ENCODE peak calls at places on chromosomes 6 and 20, in five cellular contexts. One of them, this sample, is unnamed.

GRCh38 chr6:32977953-32978324 is 9.5 kb downstream of the BRD2 start:
- DNase-seq in neuronal stem cell: no peak
- DNase-seq in IMR-90: no peak
- DNase-seq in mesendoderm: no peak
- DNase-seq in H1: no peak
- DNase-seq in this sample: no peak

GRCh38 chr6:137261393-137262154 is 42.4 kb upstream of the IFNGR1 start:
- DNase-seq in neuronal stem cell: no peak
- DNase-seq in IMR-90: peak; percentile 54
- DNase-seq in mesendoderm: no peak
- DNase-seq in H1: no peak
- DNase-seq in this sample: no peak

GRCh38 chr6:100719883-100720682 is 161.0 kb downstream of the ASCC3 start:
- DNase-seq in neuronal stem cell: no peak
- DNase-seq in IMR-90: peak; percentile 41
- DNase-seq in mesendoderm: peak; percentile 27
- DNase-seq in H1: no peak
- DNase-seq in this sample: no peak

GRCh38 chr6:51468704-51469103 is 618.7 kb downstream of the PKHD1 start:
- DNase-seq in neuronal stem cell: no peak
- DNase-seq in IMR-90: no peak
- DNase-seq in mesendoderm: peak; percentile 61
- DNase-seq in H1: no peak
- DNase-seq in this sample: no peak

GRCh38 chr6:159646731-159647130 is 46.3 kb downstream of the SOD2 start:
- DNase-seq in neuronal stem cell: no peak
- DNase-seq in IMR-90: peak; percentile 55
- DNase-seq in mesendoderm: no peak
- DNase-seq in H1: no peak
- DNase-seq in this sample: no peak

GRCh38 chr6:125099211-125100017 is 54.2 kb upstream of the TPD52L1 start:
- DNase-seq in neuronal stem cell: peak; percentile 48
- DNase-seq in IMR-90: peak; percentile 50
- DNase-seq in mesendoderm: peak; percentile 65
- DNase-seq in H1: peak; percentile 15
- DNase-seq in this sample: peak; percentile 64

GRCh38 chr6:140812636-140813035 is 1320.1 kb upstream of the GJE1 start:
- DNase-seq in neuronal stem cell: no peak
- DNase-seq in IMR-90: no peak
- DNase-seq in mesendoderm: no peak
- DNase-seq in H1: no peak
- DNase-seq in this sample: no peak

GRCh38 chr6:88558981-88559380 is 392.8 kb upstream of the CNR1 start:
- DNase-seq in neuronal stem cell: no peak
- DNase-seq in IMR-90: no peak
- DNase-seq in mesendoderm: no peak
- DNase-seq in H1: no peak
- DNase-seq in this sample: no peak

GRCh38 chr6:136725124-136725523 is 67.2 kb downstream of the MAP3K5 start:
- DNase-seq in neuronal stem cell: no peak
- DNase-seq in IMR-90: peak; percentile 8
- DNase-seq in mesendoderm: no peak
- DNase-seq in H1: no peak
- DNase-seq in this sample: peak; percentile 51

GRCh38 chr6:26044140-26045045 is 42.8 kb upstream of the HFE start:
- DNase-seq in neuronal stem cell: no peak
- DNase-seq in IMR-90: peak; percentile 20
- DNase-seq in mesendoderm: no peak
- DNase-seq in H1: no peak
- DNase-seq in this sample: peak; percentile 80

GRCh38 chr6:17883665-17884500 is 103.6 kb downstream of the KIF13A start:
- DNase-seq in neuronal stem cell: no peak
- DNase-seq in IMR-90: no peak
- DNase-seq in mesendoderm: no peak
- DNase-seq in H1: no peak
- DNase-seq in this sample: no peak
- H3K4me1 ChIP-seq in neuronal stem cell: no peaks in the 10 kb centered on the region
- H3K4me1 ChIP-seq in IMR-90: peaks cover 8% of the 10 kb centered on the region
- H3K4me1 ChIP-seq in mesendoderm: no peaks in the 10 kb centered on the region
- H3K4me1 ChIP-seq in H1: no peaks in the 10 kb centered on the region
- H3K4me1 ChIP-seq in this sample: no peaks in the 10 kb centered on the region

GRCh38 chr20:61926796-61927192 is 138.9 kb downstream of the TAF4 start:
- DNase-seq in neuronal stem cell: no peak
- DNase-seq in IMR-90: no peak
- DNase-seq in mesendoderm: no peak
- DNase-seq in H1: no peak
- DNase-seq in this sample: no peak
- H2BK120ac ChIP-seq in neuronal stem cell: no peak overlapping the region
- H2BK120ac ChIP-seq in IMR-90: no peak overlapping the region
- H2BK120ac ChIP-seq in mesendoderm: no peak overlapping the region
- H2BK120ac ChIP-seq in H1: no peak overlapping the region
- H2BK120ac ChIP-seq in this sample: no peak overlapping the region

GRCh38 chr20:47980336-47981177 is 195.3 kb upstream of the SULF2 start:
- DNase-seq in neuronal stem cell: no peak
- DNase-seq in IMR-90: no peak
- DNase-seq in mesendoderm: no peak
- DNase-seq in H1: no peak
- DNase-seq in this sample: no peak
- H3K4me1 ChIP-seq in neuronal stem cell: peaks cover 8% of the 10 kb centered on the region
- H3K4me1 ChIP-seq in IMR-90: no peaks in the 10 kb centered on the region
- H3K4me1 ChIP-seq in mesendoderm: no peaks in the 10 kb centered on the region
- H3K4me1 ChIP-seq in H1: no peaks in the 10 kb centered on the region
- H3K4me1 ChIP-seq in this sample: peaks cover 2% of the 10 kb centered on the region

GRCh38 chr20:48526936-48527335 is 300.9 kb downstream of the PREX1 start:
- DNase-seq in neuronal stem cell: no peak
- DNase-seq in IMR-90: no peak
- DNase-seq in mesendoderm: no peak
- DNase-seq in H1: no peak
- DNase-seq in this sample: no peak
- H2BK120ac ChIP-seq in neuronal stem cell: no peak overlapping the region
- H2BK120ac ChIP-seq in IMR-90: no peak overlapping the region
- H2BK120ac ChIP-seq in mesendoderm: no peak overlapping the region
- H2BK120ac ChIP-seq in H1: no peak overlapping the region
- H2BK120ac ChIP-seq in this sample: no peak overlapping the region

GRCh38 chr20:9110365-9110764 is 41.5 kb downstream of the PLCB4 start:
- DNase-seq in neuronal stem cell: no peak
- DNase-seq in IMR-90: peak; percentile 68
- DNase-seq in mesendoderm: no peak
- DNase-seq in H1: no peak
- DNase-seq in this sample: no peak
- H3K4me1 ChIP-seq in neuronal stem cell: no peaks in the 10 kb centered on the region
- H3K4me1 ChIP-seq in IMR-90: peaks cover 16% of the 10 kb centered on the region
- H3K4me1 ChIP-seq in mesendoderm: no peaks in the 10 kb centered on the region
- H3K4me1 ChIP-seq in H1: peaks cover 2% of the 10 kb centered on the region
- H3K4me1 ChIP-seq in this sample: no peaks in the 10 kb centered on the region

DNA sequence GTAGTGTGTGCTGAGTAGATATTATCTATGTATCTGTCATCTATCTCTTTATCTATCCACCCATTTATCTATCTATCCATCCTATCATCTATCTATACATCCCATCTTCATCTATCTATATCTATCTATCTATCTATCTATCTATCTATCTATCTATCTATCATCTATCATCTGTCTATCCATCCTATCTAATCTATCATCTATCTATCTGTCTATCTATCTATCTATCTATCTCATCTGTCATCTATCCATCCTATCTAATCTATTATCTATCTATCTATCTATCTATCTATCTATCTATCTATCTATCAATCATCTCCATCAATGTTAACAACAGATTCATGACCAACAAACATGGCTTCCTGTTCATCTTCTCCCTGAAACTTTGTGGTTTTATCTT is 90.5 kb upstream of the SLC24A3 start:
- DNase-seq in neuronal stem cell: no peak
- DNase-seq in IMR-90: no peak
- DNase-seq in mesendoderm: no peak
- DNase-seq in H1: no peak
- DNase-seq in this sample: no peak
- H2BK120ac ChIP-seq in neuronal stem cell: no peak overlapping the region
- H2BK120ac ChIP-seq in IMR-90: no peak overlapping the region
- H2BK120ac ChIP-seq in mesendoderm: no peak overlapping the region
- H2BK120ac ChIP-seq in H1: no peak overlapping the region
- H2BK120ac ChIP-seq in this sample: no peak overlapping the region

DNA sequence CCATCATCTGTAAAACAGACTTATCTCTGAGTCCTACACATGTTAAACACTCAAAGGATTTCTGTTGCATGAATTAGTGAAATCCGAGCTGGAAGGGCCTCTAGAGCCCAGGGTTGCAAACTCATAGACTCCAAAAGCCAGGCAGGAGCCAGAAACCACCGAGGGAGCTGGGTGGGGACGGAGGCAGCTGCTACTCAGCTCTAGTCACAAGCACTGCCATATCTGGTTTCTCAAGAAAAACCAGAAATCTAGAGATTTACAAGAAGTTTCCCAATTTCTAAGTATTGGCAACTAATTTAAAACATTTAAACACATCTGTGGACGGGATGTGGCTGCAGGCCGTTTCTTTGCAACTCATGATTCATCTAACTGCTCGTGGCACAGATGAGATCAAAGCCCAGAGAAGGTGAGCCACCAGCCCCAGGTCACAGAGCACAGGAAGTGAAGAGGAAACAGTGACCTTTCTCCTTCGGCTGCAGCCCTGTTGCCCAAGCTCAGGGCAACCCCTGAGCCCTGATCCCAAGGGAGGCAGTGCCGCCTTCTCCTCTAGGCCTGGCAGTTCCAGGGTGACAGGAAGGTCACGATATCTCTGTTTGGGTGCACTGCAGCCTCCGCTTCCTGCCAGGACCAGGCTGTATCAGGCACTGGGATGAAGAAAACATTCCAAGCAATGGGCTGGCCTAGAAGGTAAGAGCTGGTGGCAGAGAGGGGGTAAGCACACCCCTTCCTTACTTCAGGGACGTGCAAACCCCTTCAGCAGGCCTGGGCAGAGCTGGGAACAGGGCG is 26.4 kb upstream of the PTGIS start:
- DNase-seq in neuronal stem cell: no peak
- DNase-seq in IMR-90: peak; percentile 87
- DNase-seq in mesendoderm: no peak
- DNase-seq in H1: no peak
- DNase-seq in this sample: peak; percentile 92
- H3K4me1 ChIP-seq in neuronal stem cell: no peaks in the 10 kb centered on the region
- H3K4me1 ChIP-seq in IMR-90: peaks cover 22% of the 10 kb centered on the region
- H3K4me1 ChIP-seq in mesendoderm: no peaks in the 10 kb centered on the region
- H3K4me1 ChIP-seq in H1: no peaks in the 10 kb centered on the region
- H3K4me1 ChIP-seq in this sample: peaks cover 15% of the 10 kb centered on the region

DNA sequence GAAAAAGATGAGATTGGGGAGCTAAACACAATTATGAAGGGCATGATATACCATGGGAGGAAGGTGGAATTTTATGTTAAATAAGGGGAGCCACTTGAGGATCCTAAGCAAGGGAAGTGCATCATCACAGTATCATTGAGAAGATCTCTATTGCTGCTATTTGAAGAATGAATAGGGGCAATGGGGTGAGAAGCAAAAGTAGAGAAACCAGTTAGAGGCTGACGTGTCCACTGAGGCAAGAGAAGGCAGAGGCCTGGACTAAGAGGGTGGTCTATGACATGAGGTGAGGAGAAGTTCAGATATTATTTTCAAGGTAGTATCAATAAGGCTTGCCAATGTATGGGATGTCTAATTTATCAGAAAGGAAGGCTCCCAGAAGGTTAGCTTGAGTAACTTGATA is 111.6 kb downstream of the TENT5A start:
- DNase-seq in neuronal stem cell: no peak
- DNase-seq in IMR-90: no peak
- DNase-seq in mesendoderm: no peak
- DNase-seq in H1: no peak
- DNase-seq in this sample: peak; percentile 95
- H2BK120ac ChIP-seq in neuronal stem cell: no peak overlapping the region
- H2BK120ac ChIP-seq in IMR-90: no peak overlapping the region
- H2BK120ac ChIP-seq in mesendoderm: no peak overlapping the region
- H2BK120ac ChIP-seq in H1: no peak overlapping the region
- H2BK120ac ChIP-seq in this sample: no peak overlapping the region

GRCh38 chr6:35216412-35216732 is 2.6 kb downstream of the SCUBE3 start:
- DNase-seq in neuronal stem cell: no peak
- DNase-seq in IMR-90: no peak
- DNase-seq in mesendoderm: no peak
- DNase-seq in H1: no peak
- DNase-seq in this sample: no peak

GRCh38 chr6:35213161-35213823 is 464 bp upstream of the SCUBE3 start:
- DNase-seq in neuronal stem cell: peak; percentile 91
- DNase-seq in IMR-90: no peak
- DNase-seq in mesendoderm: peak; percentile 80
- DNase-seq in H1: no peak
- DNase-seq in this sample: no peak

GRCh38 chr6:35215665-35216411 is 2.1 kb downstream of the SCUBE3 start:
- DNase-seq in neuronal stem cell: no peak
- DNase-seq in IMR-90: peak; percentile 27
- DNase-seq in mesendoderm: peak; percentile 27
- DNase-seq in H1: no peak
- DNase-seq in this sample: no peak

GRCh38 chr6:35213824-35214756 is at the start of gene SCUBE3:
- DNase-seq in neuronal stem cell: peak; percentile 82
- DNase-seq in IMR-90: peak; percentile 42
- DNase-seq in mesendoderm: peak; percentile 82
- DNase-seq in H1: no peak
- DNase-seq in this sample: peak; percentile 52

GRCh38 chr6:35214869-35215664 is 1.3 kb downstream of the SCUBE3 start:
- DNase-seq in neuronal stem cell: no peak
- DNase-seq in IMR-90: peak; percentile 49
- DNase-seq in mesendoderm: peak; percentile 44
- DNase-seq in H1: no peak
- DNase-seq in this sample: peak; percentile 24
- H3K4me1 ChIP-seq in neuronal stem cell: peaks cover 42% of the 10 kb centered on the region
- H3K4me1 ChIP-seq in IMR-90: peaks cover 34% of the 10 kb centered on the region
- H3K4me1 ChIP-seq in mesendoderm: peaks cover 11% of the 10 kb centered on the region
- H3K4me1 ChIP-seq in H1: peaks cover 7% of the 10 kb centered on the region
- H3K4me1 ChIP-seq in this sample: peaks cover 41% of the 10 kb centered on the region

This sample was measured in trophoblast cell.